ENCODE peak calls at places on chromosomes 11 and 22, in nine cellular contexts. One of them, this sample, is unnamed.

GRCh38 chr11:2562181-2562581 is 117.4 kb downstream of the KCNQ1 start:
- DNase-seq in CD4-positive, alpha-beta T cell: no peak
- DNase-seq in NCI-H2081: no peak
- DNase-seq in ELR: no peak
- DNase-seq in body of pancreas: peak; percentile 38
- DNase-seq in fibroblast of pulmonary artery: no peak
- DNase-seq in left cardiac atrium: peak; percentile 15
- DNase-seq in AG08396: no peak
- DNase-seq in ELF-1: no peak
- DNase-seq in this sample: peak; percentile 8

GRCh38 chr11:69468911-69469885 is 12.3 kb upstream of the LINC01488 start:
- DNase-seq in left cardiac atrium: no peak
- DNase-seq in CD4-positive, alpha-beta T cell: no peak
- DNase-seq in AG08396: no peak
- DNase-seq in body of pancreas: no peak
- DNase-seq in ELR: no peak
- DNase-seq in fibroblast of pulmonary artery: no peak
- DNase-seq in ELF-1: no peak
- DNase-seq in NCI-H2081: no peak
- DNase-seq in this sample: peak; percentile 47

GRCh38 chr11:123330071-123330470 is 100.0 kb upstream of the GRAMD1B start:
- DNase-seq in CD4-positive, alpha-beta T cell: no peak
- DNase-seq in fibroblast of pulmonary artery: peak; percentile 14
- DNase-seq in NCI-H2081: no peak
- DNase-seq in body of pancreas: no peak
- DNase-seq in left cardiac atrium: no peak
- DNase-seq in ELR: no peak
- DNase-seq in ELF-1: no peak
- DNase-seq in AG08396: no peak
- DNase-seq in this sample: no peak

GRCh38 chr22:37010174-37010573 is 9.1 kb downstream of the TST start:
- DNase-seq in AG08396: no peak
- DNase-seq in left cardiac atrium: no peak
- DNase-seq in CD4-positive, alpha-beta T cell: no peak
- DNase-seq in body of pancreas: no peak
- DNase-seq in NCI-H2081: peak; percentile 3
- DNase-seq in ELR: no peak
- DNase-seq in fibroblast of pulmonary artery: no peak
- DNase-seq in ELF-1: no peak
- DNase-seq in this sample: no peak

GRCh38 chr11:34975482-34975881 is 59.1 kb downstream of the PDHX start:
- DNase-seq in body of pancreas: no peak
- DNase-seq in fibroblast of pulmonary artery: no peak
- DNase-seq in ELR: no peak
- DNase-seq in ELF-1: no peak
- DNase-seq in NCI-H2081: no peak
- DNase-seq in left cardiac atrium: no peak
- DNase-seq in AG08396: no peak
- DNase-seq in CD4-positive, alpha-beta T cell: no peak
- DNase-seq in this sample: no peak

GRCh38 chr11:128796275-128796674 is 70.8 kb downstream of the KCNJ1 start:
- DNase-seq in left cardiac atrium: no peak
- DNase-seq in NCI-H2081: no peak
- DNase-seq in AG08396: no peak
- DNase-seq in fibroblast of pulmonary artery: peak; percentile 44
- DNase-seq in ELR: peak; percentile 61
- DNase-seq in body of pancreas: no peak
- DNase-seq in ELF-1: no peak
- DNase-seq in CD4-positive, alpha-beta T cell: no peak
- DNase-seq in this sample: no peak

GRCh38 chr11:61834278-61835004 is 6.3 kb downstream of the FADS2 start:
- DNase-seq in ELF-1: peak; percentile 63
- DNase-seq in AG08396: peak; percentile 54
- DNase-seq in NCI-H2081: peak; percentile 78
- DNase-seq in CD4-positive, alpha-beta T cell: no peak
- DNase-seq in left cardiac atrium: peak; percentile 79
- DNase-seq in ELR: no peak
- DNase-seq in fibroblast of pulmonary artery: peak; percentile 91
- DNase-seq in body of pancreas: no peak
- DNase-seq in this sample: no peak

GRCh38 chr11:109853156-109853776 is 239.9 kb upstream of the ZC3H12C start:
- DNase-seq in ELF-1: no peak
- DNase-seq in fibroblast of pulmonary artery: peak; percentile 91
- DNase-seq in left cardiac atrium: no peak
- DNase-seq in ELR: peak; percentile 75
- DNase-seq in NCI-H2081: peak; percentile 62
- DNase-seq in body of pancreas: no peak
- DNase-seq in AG08396: peak; percentile 11
- DNase-seq in CD4-positive, alpha-beta T cell: no peak
- DNase-seq in this sample: no peak

GRCh38 chr11:33319965-33320813 is 63.0 kb downstream of the HIPK3 start:
- DNase-seq in ELR: no peak
- DNase-seq in ELF-1: no peak
- DNase-seq in AG08396: no peak
- DNase-seq in fibroblast of pulmonary artery: no peak
- DNase-seq in left cardiac atrium: no peak
- DNase-seq in CD4-positive, alpha-beta T cell: no peak
- DNase-seq in NCI-H2081: no peak
- DNase-seq in body of pancreas: no peak
- DNase-seq in this sample: no peak

GRCh38 chr22:39318507-39319283 is 728 bp downstream of the RPL3 start:
- DNase-seq in fibroblast of pulmonary artery: no peak
- DNase-seq in CD4-positive, alpha-beta T cell: peak; percentile 18
- DNase-seq in ELR: peak; percentile 53
- DNase-seq in left cardiac atrium: no peak
- DNase-seq in body of pancreas: no peak
- DNase-seq in AG08396: no peak
- DNase-seq in ELF-1: no peak
- DNase-seq in NCI-H2081: peak; percentile 44
- DNase-seq in this sample: peak; percentile 44

GRCh38 chr11:30346068-30346688 is 23.3 kb downstream of the ARL14EP start:
- DNase-seq in ELF-1: no peak
- DNase-seq in left cardiac atrium: no peak
- DNase-seq in AG08396: peak; percentile 12
- DNase-seq in ELR: peak; percentile 62
- DNase-seq in body of pancreas: no peak
- DNase-seq in CD4-positive, alpha-beta T cell: no peak
- DNase-seq in fibroblast of pulmonary artery: peak; percentile 73
- DNase-seq in NCI-H2081: peak; percentile 65
- DNase-seq in this sample: no peak

GRCh38 chr11:106152824-106153223 is 75.4 kb downstream of the AASDHPPT start:
- DNase-seq in left cardiac atrium: no peak
- DNase-seq in NCI-H2081: no peak
- DNase-seq in body of pancreas: no peak
- DNase-seq in AG08396: peak; percentile 4
- DNase-seq in fibroblast of pulmonary artery: peak; percentile 13
- DNase-seq in ELR: peak; percentile 63
- DNase-seq in ELF-1: no peak
- DNase-seq in CD4-positive, alpha-beta T cell: no peak
- DNase-seq in this sample: no peak

GRCh38 chr22:29479417-29480261 is at the start of gene NEFH:
- DNase-seq in ELF-1: peak; percentile 79
- DNase-seq in CD4-positive, alpha-beta T cell: no peak
- DNase-seq in AG08396: no peak
- DNase-seq in body of pancreas: no peak
- DNase-seq in fibroblast of pulmonary artery: no peak
- DNase-seq in left cardiac atrium: no peak
- DNase-seq in NCI-H2081: no peak
- DNase-seq in ELR: no peak
- DNase-seq in this sample: no peak

GRCh38 chr11:47154738-47155570 is 21.7 kb downstream of the ARFGAP2 start:
- DNase-seq in CD4-positive, alpha-beta T cell: peak; percentile 35
- DNase-seq in AG08396: no peak
- DNase-seq in fibroblast of pulmonary artery: no peak
- DNase-seq in ELF-1: no peak
- DNase-seq in NCI-H2081: no peak
- DNase-seq in body of pancreas: no peak
- DNase-seq in ELR: no peak
- DNase-seq in left cardiac atrium: no peak
- DNase-seq in this sample: no peak

GRCh38 chr22:45526768-45527360 is 24.2 kb downstream of the FBLN1 start:
- DNase-seq in fibroblast of pulmonary artery: no peak
- DNase-seq in ELR: no peak
- DNase-seq in left cardiac atrium: no peak
- DNase-seq in body of pancreas: no peak
- DNase-seq in AG08396: peak; percentile 52
- DNase-seq in NCI-H2081: no peak
- DNase-seq in CD4-positive, alpha-beta T cell: no peak
- DNase-seq in ELF-1: no peak
- DNase-seq in this sample: no peak

GRCh38 chr11:1916132-1916985 is 3.1 kb upstream of the TNNT3 start:
- DNase-seq in AG08396: no peak
- DNase-seq in body of pancreas: no peak
- DNase-seq in NCI-H2081: no peak
- DNase-seq in left cardiac atrium: no peak
- DNase-seq in ELR: no peak
- DNase-seq in CD4-positive, alpha-beta T cell: no peak
- DNase-seq in ELF-1: no peak
- DNase-seq in fibroblast of pulmonary artery: no peak
- DNase-seq in this sample: no peak

GRCh38 chr11:63840356-63841060 is 1.6 kb downstream of the MARK2 start:
- DNase-seq in ELF-1: no peak
- DNase-seq in NCI-H2081: no peak
- DNase-seq in ELR: peak; percentile 23
- DNase-seq in fibroblast of pulmonary artery: no peak
- DNase-seq in body of pancreas: no peak
- DNase-seq in left cardiac atrium: no peak
- DNase-seq in CD4-positive, alpha-beta T cell: no peak
- DNase-seq in AG08396: no peak
- DNase-seq in this sample: no peak

GRCh38 chr11:23859087-23859486 is 637.8 kb upstream of the LUZP2 start:
- DNase-seq in CD4-positive, alpha-beta T cell: no peak
- DNase-seq in ELR: no peak
- DNase-seq in ELF-1: no peak
- DNase-seq in left cardiac atrium: no peak
- DNase-seq in fibroblast of pulmonary artery: no peak
- DNase-seq in NCI-H2081: no peak
- DNase-seq in AG08396: no peak
- DNase-seq in body of pancreas: no peak
- DNase-seq in this sample: no peak

GRCh38 chr22:26549902-26550497 is 37.7 kb upstream of the TFIP11 start:
- DNase-seq in AG08396: no peak
- DNase-seq in left cardiac atrium: no peak
- DNase-seq in NCI-H2081: no peak
- DNase-seq in fibroblast of pulmonary artery: no peak
- DNase-seq in CD4-positive, alpha-beta T cell: no peak
- DNase-seq in body of pancreas: no peak
- DNase-seq in ELR: no peak
- DNase-seq in ELF-1: no peak
- DNase-seq in this sample: no peak

GRCh38 chr11:20355221-20356219 is 8.0 kb upstream of the HTATIP2 start:
- DNase-seq in AG08396: peak; percentile 57
- DNase-seq in CD4-positive, alpha-beta T cell: peak; percentile 21
- DNase-seq in left cardiac atrium: peak; percentile 33
- DNase-seq in ELR: peak; percentile 63
- DNase-seq in NCI-H2081: peak; percentile 46
- DNase-seq in fibroblast of pulmonary artery: peak; percentile 59
- DNase-seq in body of pancreas: peak; percentile 27
- DNase-seq in ELF-1: no peak
- DNase-seq in this sample: peak; percentile 51

GRCh38 chr11:130178992-130179391 is 19.4 kb downstream of the ST14 start:
- DNase-seq in ELR: no peak
- DNase-seq in fibroblast of pulmonary artery: no peak
- DNase-seq in AG08396: no peak
- DNase-seq in ELF-1: no peak
- DNase-seq in left cardiac atrium: no peak
- DNase-seq in body of pancreas: no peak
- DNase-seq in CD4-positive, alpha-beta T cell: no peak
- DNase-seq in NCI-H2081: no peak
- DNase-seq in this sample: no peak

GRCh38 chr22:35601013-35601580 is 16.0 kb downstream of the MB start:
- DNase-seq in ELF-1: no peak
- DNase-seq in AG08396: no peak
- DNase-seq in body of pancreas: no peak
- DNase-seq in CD4-positive, alpha-beta T cell: no peak
- DNase-seq in ELR: no peak
- DNase-seq in NCI-H2081: no peak
- DNase-seq in fibroblast of pulmonary artery: no peak
- DNase-seq in left cardiac atrium: no peak
- DNase-seq in this sample: no peak

GRCh38 chr11:132312616-132313210 is 942.3 kb downstream of the NTM start:
- DNase-seq in ELR: peak; percentile 39
- DNase-seq in body of pancreas: no peak
- DNase-seq in ELF-1: peak; percentile 88
- DNase-seq in left cardiac atrium: no peak
- DNase-seq in AG08396: peak; percentile 63
- DNase-seq in fibroblast of pulmonary artery: peak; percentile 35
- DNase-seq in CD4-positive, alpha-beta T cell: no peak
- DNase-seq in NCI-H2081: peak; percentile 70
- DNase-seq in this sample: no peak